ENCODE peak calls at places on chromosomes 5 and 9, in five cellular contexts. L, Q, H, U and T are unnamed samples.

GRCh38 chr5:1888541-1889251 is 6.0 kb upstream of the IRX4 start:
- DNase-seq in Q (no peak), L (no peak), H (no peak), U (no peak), T (no peak)

GRCh38 chr9:105054488-105054887 is 126.5 kb upstream of the ABCA1 start:
- DNase-seq in U (no peak), L (no peak), Q (no peak), H (no peak), T (no peak)

GRCh38 chr9:94627287-94627686 is 12.0 kb downstream of the FBP1 start:
- DNase-seq in L (no peak), U (no peak), H (no peak), Q (no peak), T (no peak)

GRCh38 chr5:143741418-143741817 is 70.5 kb upstream of the HMHB1 start:
- DNase-seq in L (no peak), H (no peak), Q (no peak), U (no peak), T (no peak)

GRCh38 chr5:116088062-116088461 is 3.2 kb downstream of the COMMD10 start:
- DNase-seq in L (no peak), H (no peak), U (no peak), Q (no peak), T (no peak)

GRCh38 chr5:73857446-73857845 is 231.4 kb downstream of the ARHGEF28 start:
- DNase-seq in L (no peak), U (no peak), H (no peak), Q (no peak), T (no peak)

GRCh38 chr9:95055851-95056551 is 261.5 kb downstream of the FANCC start:
- DNase-seq in H (no peak), U (no peak), Q (no peak), L (peak; percentile 62), T (no peak)

GRCh38 chr9:124011460-124012301 is at the start of gene LHX2:
- DNase-seq in H (no peak), U (peak; percentile 64), L (peak; percentile 96), Q (peak; percentile 80), T (peak; percentile 82)

GRCh38 chr5:107456281-107456715 is 214.4 kb downstream of the EFNA5 start:
- DNase-seq in Q (no peak), U (no peak), H (no peak), L (peak; percentile 82), T (no peak)

GRCh38 chr9:98906273-98907040 is 37.2 kb upstream of the COL15A1 start:
- DNase-seq in L (peak; percentile 2), U (no peak), H (no peak), Q (peak; percentile 73), T (peak; percentile 76)

GRCh38 chr5:164237531-164237930 is 732.1 kb downstream of the MAT2B start:
- DNase-seq in L (no peak), Q (no peak), H (no peak), U (no peak), T (no peak)

GRCh38 chr9:34405719-34406118 is 29.0 kb upstream of the MYORG start:
- DNase-seq in U (no peak), L (no peak), H (no peak), Q (no peak), T (no peak)

GRCh38 chr9:124661184-124661755 is 109.8 kb downstream of the NR6A1 start:
- DNase-seq in U (no peak), L (no peak), H (no peak), Q (no peak), T (no peak)

GRCh38 chr5:180371949-180372348 is 18.8 kb upstream of the GFPT2 start:
- DNase-seq in U (no peak), H (no peak), L (no peak), Q (no peak), T (no peak)